ENCODE peak calls at places on chromosome 14, in eight cellular contexts. One of them, this sample, is unnamed. For H3K4me1, the result is how much of the 10 kb centered on the place peaks cover.

GRCh38 chr14:101480747-101481530 is 80.4 kb upstream of the DIO3 start:
- DNase-seq in PC-3: peak
- DNase-seq in ovary: peak
- DNase-seq in A549: peak
- DNase-seq in uterus: peak
- DNase-seq in left lung: peak
- DNase-seq in K562: no peak
- DNase-seq in prostate gland: no peak
- DNase-seq in this sample: peak

GRCh38 chr14:72024043-72024407 is 91.8 kb downstream of the RGS6 start:
- DNase-seq in PC-3: peak
- DNase-seq in ovary: no peak
- DNase-seq in A549: no peak
- DNase-seq in uterus: no peak
- DNase-seq in left lung: no peak
- DNase-seq in K562: peak
- DNase-seq in prostate gland: no peak
- DNase-seq in this sample: peak

GRCh38 chr14:103179078-103179477 is 55.8 kb downstream of the TNFAIP2 start:
- DNase-seq in PC-3: no peak
- DNase-seq in ovary: no peak
- DNase-seq in A549: no peak
- DNase-seq in uterus: no peak
- DNase-seq in left lung: peak
- DNase-seq in K562: no peak
- DNase-seq in prostate gland: no peak
- DNase-seq in this sample: no peak

GRCh38 chr14:90362558-90362896 is 30.8 kb upstream of the NRDE2 start:
- DNase-seq in PC-3: no peak
- DNase-seq in ovary: no peak
- DNase-seq in A549: no peak
- DNase-seq in uterus: no peak
- DNase-seq in left lung: no peak
- DNase-seq in K562: no peak
- DNase-seq in prostate gland: no peak
- DNase-seq in this sample: no peak

GRCh38 chr14:99177876-99178630 is 93.9 kb downstream of the BCL11B start:
- DNase-seq in PC-3: no peak
- DNase-seq in ovary: no peak
- DNase-seq in A549: no peak
- DNase-seq in uterus: no peak
- DNase-seq in left lung: peak
- DNase-seq in K562: no peak
- DNase-seq in prostate gland: no peak
- DNase-seq in this sample: no peak

GRCh38 chr14:24299255-24300191 is at the start of the genes DHRS1 and NOP9:
- DNase-seq in PC-3: peak
- DNase-seq in ovary: peak
- DNase-seq in A549: peak
- DNase-seq in uterus: peak
- DNase-seq in left lung: peak
- DNase-seq in K562: peak
- DNase-seq in prostate gland: peak
- DNase-seq in this sample: peak

GRCh38 chr14:79028281-79028680 is 858.1 kb downstream of the NRXN3 start:
- DNase-seq in PC-3: peak
- DNase-seq in ovary: no peak
- DNase-seq in A549: no peak
- DNase-seq in uterus: no peak
- DNase-seq in left lung: no peak
- DNase-seq in K562: no peak
- DNase-seq in prostate gland: no peak
- DNase-seq in this sample: no peak

GRCh38 chr14:51552768-51553426 is 98.8 kb upstream of the FRMD6 start:
- DNase-seq in PC-3: peak
- DNase-seq in ovary: peak
- DNase-seq in A549: no peak
- DNase-seq in uterus: no peak
- DNase-seq in left lung: no peak
- DNase-seq in K562: no peak
- DNase-seq in prostate gland: peak
- DNase-seq in this sample: no peak

GRCh38 chr14:92519246-92520101 is 5.9 kb downstream of the RIN3 start:
- DNase-seq in PC-3: no peak
- DNase-seq in ovary: no peak
- DNase-seq in A549: no peak
- DNase-seq in uterus: no peak
- DNase-seq in left lung: no peak
- DNase-seq in K562: no peak
- DNase-seq in prostate gland: no peak
- DNase-seq in this sample: peak

GRCh38 chr14:68688872-68689371 is 103.9 kb downstream of the ZFP36L1 start:
- DNase-seq in PC-3: peak
- DNase-seq in ovary: peak
- DNase-seq in A549: no peak
- DNase-seq in uterus: peak
- DNase-seq in left lung: no peak
- DNase-seq in K562: no peak
- DNase-seq in prostate gland: no peak
- DNase-seq in this sample: peak

GRCh38 chr14:92945959-92946846 is 23.3 kb downstream of the CHGA start:
- DNase-seq in PC-3: peak
- DNase-seq in ovary: peak
- DNase-seq in A549: peak
- DNase-seq in uterus: no peak
- DNase-seq in left lung: no peak
- DNase-seq in K562: no peak
- DNase-seq in prostate gland: peak
- DNase-seq in this sample: peak

GRCh38 chr14:73025544-73025943 is 1.4 kb downstream of the ZFYVE1 start:
- DNase-seq in PC-3: peak
- DNase-seq in ovary: no peak
- DNase-seq in A549: no peak
- DNase-seq in uterus: no peak
- DNase-seq in left lung: no peak
- DNase-seq in K562: no peak
- DNase-seq in prostate gland: no peak
- DNase-seq in this sample: no peak

GRCh38 chr14:45811155-45811554 is 558.2 kb upstream of the MIS18BP1 start:
- DNase-seq in PC-3: no peak
- DNase-seq in ovary: no peak
- DNase-seq in A549: no peak
- DNase-seq in uterus: no peak
- DNase-seq in left lung: no peak
- DNase-seq in K562: no peak
- DNase-seq in prostate gland: no peak
- DNase-seq in this sample: no peak

GRCh38 chr14:101813171-101813759 is 51.8 kb downstream of the PPP2R5C start:
- DNase-seq in PC-3: no peak
- DNase-seq in ovary: no peak
- DNase-seq in A549: no peak
- DNase-seq in uterus: peak
- DNase-seq in left lung: no peak
- DNase-seq in K562: no peak
- DNase-seq in prostate gland: no peak
- DNase-seq in this sample: no peak

GRCh38 chr14:87483651-87484260 is 509.2 kb downstream of the GALC start:
- DNase-seq in PC-3: peak
- DNase-seq in ovary: no peak
- DNase-seq in A549: no peak
- DNase-seq in uterus: no peak
- DNase-seq in left lung: no peak
- DNase-seq in K562: no peak
- DNase-seq in prostate gland: no peak
- DNase-seq in this sample: no peak

GRCh38 chr14:102487204-102487577 is 22.4 kb downstream of the ANKRD9 start:
- DNase-seq in PC-3: no peak
- DNase-seq in ovary: no peak
- DNase-seq in A549: no peak
- DNase-seq in uterus: no peak
- DNase-seq in left lung: no peak
- DNase-seq in K562: no peak
- DNase-seq in prostate gland: no peak
- DNase-seq in this sample: no peak

GRCh38 chr14:24394275-24394674 is 4.5 kb upstream of the NYNRIN start:
- DNase-seq in PC-3: peak
- DNase-seq in ovary: no peak
- DNase-seq in A549: no peak
- DNase-seq in uterus: no peak
- DNase-seq in left lung: no peak
- DNase-seq in K562: no peak
- DNase-seq in prostate gland: no peak
- DNase-seq in this sample: no peak

GRCh38 chr14:35416108-35416750 is 11.7 kb upstream of the NFKBIA start:
- DNase-seq in PC-3: peak
- DNase-seq in ovary: no peak
- DNase-seq in A549: no peak
- DNase-seq in uterus: no peak
- DNase-seq in left lung: no peak
- DNase-seq in K562: no peak
- DNase-seq in prostate gland: no peak
- DNase-seq in this sample: no peak

GRCh38 chr14:90567991-90568390 is 171.2 kb downstream of the CALM1 start:
- DNase-seq in PC-3: no peak
- DNase-seq in ovary: no peak
- DNase-seq in A549: no peak
- DNase-seq in uterus: no peak
- DNase-seq in left lung: no peak
- DNase-seq in K562: no peak
- DNase-seq in prostate gland: no peak
- DNase-seq in this sample: no peak

DNA sequence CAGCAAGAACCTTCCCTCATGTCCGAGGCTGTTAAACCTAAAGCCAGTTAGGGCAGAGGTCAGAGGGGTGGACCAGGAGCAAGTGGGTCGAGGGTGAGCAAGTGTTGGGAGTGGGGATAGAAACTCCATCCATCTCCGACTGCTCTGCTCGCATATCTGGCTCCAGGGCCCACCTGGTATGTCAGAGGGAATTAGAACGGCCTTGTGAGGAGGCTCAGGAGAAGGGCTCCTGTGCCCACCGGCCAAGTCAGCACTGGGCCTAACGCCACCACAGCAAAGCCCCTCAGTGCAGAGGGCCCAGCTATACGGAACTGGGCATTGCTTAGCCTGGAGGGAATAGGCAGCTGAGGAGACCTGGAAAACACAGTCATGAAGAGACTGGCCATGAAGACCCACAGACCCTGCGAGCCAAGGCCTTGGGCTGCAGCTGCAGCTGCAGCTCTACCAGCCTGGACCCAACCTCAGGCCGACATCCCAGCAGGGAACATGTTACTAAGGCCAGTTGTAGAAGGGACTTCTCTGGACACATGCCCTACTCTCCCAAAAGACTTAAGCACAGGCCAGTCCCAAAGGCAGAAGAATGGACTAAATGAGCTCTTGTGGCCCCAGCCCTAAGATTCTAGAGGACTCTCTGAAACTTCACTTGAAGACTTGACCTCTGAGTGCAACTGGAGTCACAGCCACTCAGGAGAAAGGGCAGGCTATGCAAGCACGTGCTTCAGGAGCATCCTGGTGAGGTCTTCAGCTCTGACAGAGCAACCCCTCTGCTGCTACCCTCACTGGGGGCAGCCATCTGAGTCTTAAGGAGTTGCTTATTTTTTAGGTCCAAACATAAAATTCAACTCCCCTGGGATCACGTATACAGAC is 34.1 kb downstream of the DAD1 start:
- DNase-seq in PC-3: no peak
- DNase-seq in ovary: no peak
- DNase-seq in A549: no peak
- DNase-seq in uterus: no peak
- DNase-seq in left lung: no peak
- DNase-seq in K562: no peak
- DNase-seq in prostate gland: no peak
- DNase-seq in this sample: no peak
- H3K4me1 ChIP-seq in PC-3: half or more
- H3K4me1 ChIP-seq in ovary: under half
- H3K4me1 ChIP-seq in A549: under half
- H3K4me1 ChIP-seq in uterus: under half
- H3K4me1 ChIP-seq in left lung: under half
- H3K4me1 ChIP-seq in K562: under half
- H3K4me1 ChIP-seq in prostate gland: under half
- H3K4me1 ChIP-seq in this sample: under half

GRCh38 chr14:77804592-77804991 is 4.7 kb downstream of the ADCK1 start:
- DNase-seq in PC-3: peak
- DNase-seq in ovary: no peak
- DNase-seq in A549: peak
- DNase-seq in uterus: no peak
- DNase-seq in left lung: no peak
- DNase-seq in K562: no peak
- DNase-seq in prostate gland: no peak
- DNase-seq in this sample: no peak
- TF ChIP-seq CTCF in PC-3: peak
- TF ChIP-seq CTCF in ovary: no peak
- TF ChIP-seq CTCF in A549: peak
- TF ChIP-seq CTCF in uterus: no peak
- TF ChIP-seq CTCF in left lung: no peak
- TF ChIP-seq CTCF in K562: peak
- TF ChIP-seq CTCF in prostate gland: no peak
- TF ChIP-seq CTCF in this sample: no peak

GRCh38 chr14:31893156-31893813 is 183.8 kb upstream of the ARHGAP5 start:
- DNase-seq in PC-3: peak
- DNase-seq in ovary: no peak
- DNase-seq in A549: no peak
- DNase-seq in uterus: no peak
- DNase-seq in left lung: no peak
- DNase-seq in K562: no peak
- DNase-seq in prostate gland: no peak
- DNase-seq in this sample: no peak
- H3K4me1 ChIP-seq in PC-3: under half
- H3K4me1 ChIP-seq in ovary: under half
- H3K4me1 ChIP-seq in A549: under half
- H3K4me1 ChIP-seq in uterus: under half
- H3K4me1 ChIP-seq in left lung: under half
- H3K4me1 ChIP-seq in K562: under half
- H3K4me1 ChIP-seq in prostate gland: under half
- H3K4me1 ChIP-seq in this sample: under half

DNA sequence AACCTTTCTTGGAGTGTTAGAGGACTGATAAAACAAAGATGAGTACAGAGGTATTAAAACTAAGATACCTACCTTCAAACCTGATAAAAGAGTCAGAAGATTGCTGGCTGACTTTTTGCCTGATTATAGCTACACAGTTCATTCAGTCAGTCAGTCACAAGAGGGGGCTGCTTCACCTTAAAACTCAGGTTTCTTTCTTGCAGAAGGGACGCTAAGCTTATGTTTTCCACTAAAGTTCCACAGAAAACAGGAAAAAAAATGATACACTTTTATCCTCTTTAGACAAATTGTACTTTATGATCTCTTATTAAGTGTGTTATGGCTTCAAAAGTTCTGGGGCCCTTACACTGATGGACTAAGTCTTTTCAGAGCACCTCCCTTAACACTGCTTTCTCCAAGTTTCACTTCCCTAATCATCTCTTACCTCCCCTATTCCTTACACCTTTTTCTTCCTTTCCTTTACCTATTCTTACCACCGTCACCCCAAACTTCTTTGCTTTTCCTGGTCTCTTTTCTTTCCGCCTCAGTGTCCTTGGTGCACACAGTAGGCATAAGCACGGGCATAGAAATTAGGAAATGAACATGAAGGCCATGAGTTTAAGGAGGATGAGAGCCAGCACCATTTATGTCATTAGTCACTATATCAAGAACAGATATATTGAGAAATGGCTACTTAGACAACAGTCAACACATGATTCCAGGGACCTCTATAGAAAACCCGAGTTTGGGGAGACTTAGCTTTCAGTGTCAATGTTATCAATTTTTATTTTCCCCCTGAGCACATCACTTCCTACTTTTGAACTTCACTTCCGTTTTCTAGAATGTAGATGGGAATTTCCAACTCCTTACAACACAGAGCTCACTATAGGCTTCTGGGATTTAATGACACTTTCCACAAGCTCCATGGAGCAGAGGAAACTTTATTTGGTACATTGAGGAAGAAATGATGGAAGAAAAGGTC is 448.9 kb upstream of the OR4E1 start:
- DNase-seq in PC-3: peak
- DNase-seq in ovary: no peak
- DNase-seq in A549: no peak
- DNase-seq in uterus: no peak
- DNase-seq in left lung: no peak
- DNase-seq in K562: no peak
- DNase-seq in prostate gland: no peak
- DNase-seq in this sample: no peak
- TF ChIP-seq CTCF in PC-3: peak
- TF ChIP-seq CTCF in ovary: no peak
- TF ChIP-seq CTCF in A549: no peak
- TF ChIP-seq CTCF in uterus: no peak
- TF ChIP-seq CTCF in left lung: no peak
- TF ChIP-seq CTCF in K562: no peak
- TF ChIP-seq CTCF in prostate gland: no peak
- TF ChIP-seq CTCF in this sample: no peak

This sample was measured in tibial artery.